ENCODE peak calls at places on chromosomes 4 and X, in five cellular contexts. M is upper lobe of right lung, V is cerebellum, K is HEK293T, J is neural crest cell. I is an unnamed sample.

GRCh38 chr4:145909331-145909730 is 29.3 kb downstream of the ZNF827 start:
- DNase-seq in M (peak), J (no peak), V (peak), K (peak), I (peak)

GRCh38 chrX:110531873-110532272 is 173.2 kb downstream of the RTL9 start:
- DNase-seq in J (no peak), K (no peak), M (no peak), V (no peak), I (no peak)

GRCh38 chr4:101141855-101142254 is 205.5 kb downstream of the PPP3CA start:
- DNase-seq in M (no peak), J (no peak), V (no peak), K (no peak), I (no peak)

GRCh38 chr4:118282692-118283091 is 70.1 kb downstream of the PRSS12 start:
- DNase-seq in V (no peak), K (no peak), J (no peak), M (no peak), I (peak)

GRCh38 chr4:80058740-80059139 is 14.3 kb downstream of the ANTXR2 start:
- DNase-seq in K (no peak), V (no peak), M (no peak), J (no peak), I (peak)

GRCh38 chr4:74453037-74453635 is 8.2 kb downstream of the AREG start:
- DNase-seq in K (no peak), M (no peak), J (no peak), V (no peak), I (no peak)

GRCh38 chr4:125780159-125780558 is 465.4 kb downstream of the FAT4 start:
- DNase-seq in K (no peak), M (no peak), V (no peak), J (no peak), I (no peak)

GRCh38 chrX:135713795-135714194 is 356 bp downstream of the CT45A1 start:
- DNase-seq in J (no peak), M (no peak), K (no peak), V (no peak), I (no peak)

GRCh38 chr4:45317276-45317675 is 590.9 kb upstream of the GNPDA2 start:
- DNase-seq in K (no peak), M (no peak), V (no peak), J (no peak), I (no peak)

GRCh38 chr4:94841864-94842221 is 84.1 kb downstream of the BMPR1B start:
- DNase-seq in J (no peak), V (no peak), K (peak), M (no peak), I (no peak)

GRCh38 chrX:35122756-35123155 is 180.2 kb downstream of the FAM47B start:
- DNase-seq in K (no peak), V (no peak), J (no peak), M (no peak), I (no peak)

GRCh38 chr4:158811704-158812103 is 42.9 kb downstream of the FNIP2 start:
- DNase-seq in J (no peak), M (no peak), V (no peak), K (no peak), I (peak)

GRCh38 chrX:110541266-110541665 is 182.6 kb downstream of the RTL9 start:
- DNase-seq in K (no peak), M (no peak), V (no peak), J (no peak), I (no peak)

GRCh38 chr4:3384771-3385701 is 56.7 kb upstream of the HGFAC start:
- DNase-seq in K (no peak), V (no peak), M (peak), J (no peak), I (no peak)

GRCh38 chr4:1604181-1604705 is 79.9 kb downstream of the FAM53A start:
- DNase-seq in J (no peak), M (peak), V (no peak), K (no peak), I (no peak)

GRCh38 chr4:19349416-19349815 is 902.3 kb upstream of the SLIT2 start:
- DNase-seq in J (no peak), K (no peak), M (no peak), V (no peak), I (no peak)

GRCh38 chrX:102723456-102723855 is 2.9 kb downstream of the GPRASP3 start:
- DNase-seq in V (no peak), K (no peak), J (no peak), M (no peak), I (no peak)

GRCh38 chr4:83362492-83363329 is 28.1 kb upstream of the HPSE start:
- DNase-seq in V (no peak), M (no peak), J (no peak), K (no peak), I (peak)

GRCh38 chrX:4963432-4963831 is 1250.0 kb upstream of the PRKX start:
- DNase-seq in V (no peak), J (no peak), M (no peak), K (no peak), I (no peak)

GRCh38 chr4:177123811-177124210 is 185.9 kb upstream of the NEIL3 start:
- DNase-seq in M (no peak), V (no peak), J (no peak), K (no peak), I (no peak)

GRCh38 chr4:158870282-158871049 is 101.6 kb downstream of the FNIP2 start:
- DNase-seq in K (no peak), M (no peak), V (no peak), J (peak), I (no peak)

GRCh38 chr4:16120720-16121119 is 36.9 kb upstream of the PROM1 start:
- DNase-seq in M (no peak), K (no peak), V (no peak), J (no peak), I (peak)

GRCh38 chrX:69493193-69493592 is 10.9 kb upstream of the NALF2 start:
- DNase-seq in M (no peak), J (peak), K (peak), V (peak), I (peak)

GRCh38 chr4:185589067-185589844 is 53.9 kb upstream of the PDLIM3 start:
- DNase-seq in J (no peak), M (no peak), V (no peak), K (no peak), I (no peak)

GRCh38 chrX:103446665-103447302 is 70.4 kb downstream of the BEX3 start:
- DNase-seq in V (no peak), K (no peak), M (no peak), J (no peak), I (no peak)